ENCODE peak calls at places on chromosome 21, in nine cellular contexts. T is bronchial epithelial cell; F is HAP-1; Y is ACHN; B is upper lobe of right lung; H is OCI-M1; G is erythroblast; X is NCI-H2029; I is stimulated activated CD8-positive, alpha-beta memory T cell treated with anti-CD3 and anti-CD28 coated beads, Interleukin-15, amount 100 ng/mL, for 4 hours. J is an unnamed sample.

GRCh38 chr21:45234906-45235305 is 52.8 kb downstream of the POFUT2 start:
- DNase-seq in B (no peak), X (no peak), T (no peak), G (no peak), F (no peak), H (no peak), I (no peak), Y (no peak), J (no peak)

GRCh38 chr21:41931041-41931451 is 22.8 kb downstream of the C2CD2 start:
- DNase-seq in H (no peak), X (no peak), G (no peak), Y (peak), I (no peak), F (no peak), T (peak), B (no peak), J (no peak)

GRCh38 chr21:14922980-14923379 is 141.8 kb downstream of the NRIP1 start:
- DNase-seq in I (no peak), B (no peak), H (no peak), T (no peak), G (no peak), X (no peak), F (no peak), Y (no peak), J (no peak)

GRCh38 chr21:16342932-16343331 is 613.1 kb downstream of the USP25 start:
- DNase-seq in I (no peak), H (no peak), B (no peak), G (no peak), X (no peak), F (no peak), Y (no peak), T (no peak), J (no peak)

GRCh38 chr21:43269461-43269860 is 100.7 kb downstream of the CRYAA start:
- DNase-seq in H (no peak), Y (peak), I (no peak), B (peak), X (no peak), F (peak), G (no peak), T (no peak), J (no peak)

GRCh38 chr21:16517380-16517779 is 787.6 kb downstream of the USP25 start:
- DNase-seq in F (no peak), T (no peak), X (no peak), I (no peak), H (no peak), B (no peak), Y (no peak), G (no peak), J (no peak)

GRCh38 chr21:33063907-33064622 is 5.9 kb upstream of the OLIG1 start:
- DNase-seq in Y (no peak), T (no peak), X (no peak), F (no peak), H (no peak), G (no peak), B (no peak), I (no peak), J (no peak)

GRCh38 chr21:25717491-25718139 is 17.1 kb downstream of the ATP5PF start:
- DNase-seq in X (no peak), F (peak), Y (no peak), G (peak), H (peak), T (peak), I (no peak), B (no peak), J (no peak)

GRCh38 chr21:16454371-16454770 is 724.6 kb downstream of the USP25 start:
- DNase-seq in F (no peak), G (no peak), H (peak), B (no peak), T (no peak), Y (peak), X (no peak), I (no peak), J (no peak)

GRCh38 chr21:24823247-24823646 is 784.0 kb downstream of the MRPL39 start:
- DNase-seq in F (no peak), H (peak), I (no peak), T (no peak), B (no peak), G (no peak), X (no peak), Y (no peak), J (no peak)

J was measured in cardiac septum.